ENCODE peak calls at places on chromosome 7, in six cellular contexts. Q, D, B, G, F and O are unnamed samples.

GRCh38 chr7:101315336-101315735 is 6.3 kb downstream of the IFT22 start:
- DNase-seq in B (peak), D (no peak), G (no peak), Q (peak), F (peak), O (peak)

GRCh38 chr7:96122746-96123145 is 199.2 kb downstream of the SLC25A13 start:
- DNase-seq in B (no peak), G (no peak), D (no peak), F (no peak), Q (no peak), O (no peak)

GRCh38 chr7:44258865-44259546 is 58.2 kb downstream of the YKT6 start:
- DNase-seq in F (no peak), Q (no peak), D (no peak), G (no peak), B (no peak), O (no peak)

GRCh38 chr7:73717991-73718405 is 1.5 kb downstream of the STX1A start:
- DNase-seq in D (peak), B (no peak), F (peak), G (no peak), Q (peak), O (peak)

GRCh38 chr7:151470656-151471180 is 30.8 kb upstream of the CRYGN start:
- DNase-seq in B (no peak), D (no peak), Q (no peak), F (no peak), G (no peak), O (no peak)

GRCh38 chr7:51430480-51431086 is 114.0 kb upstream of the COBL start:
- DNase-seq in D (peak), F (peak), Q (peak), G (no peak), B (peak), O (no peak)

GRCh38 chr7:153886506-153887391 is 165.4 kb upstream of the DPP6 start:
- DNase-seq in F (no peak), B (no peak), D (no peak), Q (no peak), G (no peak), O (no peak)

GRCh38 chr7:90988996-90989765 is 275.1 kb upstream of the FZD1 start:
- DNase-seq in D (no peak), B (no peak), Q (no peak), G (no peak), F (no peak), O (no peak)

GRCh38 chr7:153835712-153836265 is 216.4 kb upstream of the DPP6 start:
- DNase-seq in F (no peak), G (no peak), D (no peak), Q (no peak), B (no peak), O (no peak)

GRCh38 chr7:136947347-136947746 is 78.9 kb downstream of the CHRM2 start:
- DNase-seq in Q (peak), D (no peak), B (no peak), F (no peak), G (no peak), O (peak)

GRCh38 chr7:24637021-24637420 is 63.8 kb downstream of the PALS2 start:
- DNase-seq in F (no peak), Q (no peak), G (no peak), D (no peak), B (no peak), O (no peak)

GRCh38 chr7:150325901-150326300 is 2.6 kb upstream of the ACTR3C start:
- DNase-seq in B (no peak), F (no peak), G (no peak), D (no peak), Q (no peak), O (no peak)

GRCh38 chr7:11236680-11237079 is 263.0 kb downstream of the PHF14 start:
- DNase-seq in B (no peak), D (no peak), F (no peak), Q (no peak), G (no peak), O (no peak)

GRCh38 chr7:98303906-98304305 is 22.4 kb downstream of the BRI3 start:
- DNase-seq in B (no peak), G (no peak), F (no peak), Q (no peak), D (no peak), O (no peak)

GRCh38 chr7:78383096-78383495 is 584.5 kb downstream of the PHTF2 start:
- DNase-seq in D (no peak), Q (no peak), F (no peak), G (no peak), B (no peak), O (no peak)

GRCh38 chr7:78379148-78379547 is 580.6 kb downstream of the PHTF2 start:
- DNase-seq in B (no peak), D (no peak), G (no peak), Q (no peak), F (peak), O (peak)

DNA sequence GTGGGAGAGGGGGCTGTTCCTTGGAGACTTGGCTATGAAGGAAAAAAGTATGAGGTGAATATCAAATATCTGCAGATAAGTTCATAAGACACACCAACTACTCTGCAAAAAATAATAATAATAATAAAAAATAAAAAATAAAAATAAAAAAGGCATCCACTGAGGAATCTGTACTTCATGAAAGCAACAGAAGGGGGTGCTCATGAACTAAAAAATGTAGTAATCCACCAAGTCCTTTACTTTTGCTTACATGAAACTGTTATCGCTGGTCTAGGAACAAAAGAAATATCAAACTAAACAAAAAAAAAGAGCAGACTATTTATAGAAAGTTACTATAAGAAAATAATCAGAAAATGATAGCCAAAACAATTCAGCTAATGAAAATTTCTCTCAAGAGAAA is 579.0 kb downstream of the PHTF2 start:
- DNase-seq in D (no peak), G (no peak), B (no peak), Q (no peak), F (no peak), O (no peak)
- TF ChIP-seq CTCF in D (no peak), G (no peak), B (peak), Q (no peak), F (no peak), O (no peak)

GRCh38 chr7:157875230-157876179 is 538.7 kb downstream of the DNAJB6 start:
- DNase-seq in B (peak), D (no peak), G (no peak), F (no peak), Q (peak), O (no peak)
- TF ChIP-seq CTCF in B (peak), D (peak), G (peak), F (no peak), Q (peak), O (no peak)

GRCh38 chr7:134690016-134690415 is 43.4 kb downstream of the BPGM start:
- DNase-seq in F (no peak), G (no peak), Q (peak), B (no peak), D (no peak), O (peak)
- TF ChIP-seq CTCF in F (peak), G (peak), Q (peak), B (peak), D (peak), O (peak)

DNA sequence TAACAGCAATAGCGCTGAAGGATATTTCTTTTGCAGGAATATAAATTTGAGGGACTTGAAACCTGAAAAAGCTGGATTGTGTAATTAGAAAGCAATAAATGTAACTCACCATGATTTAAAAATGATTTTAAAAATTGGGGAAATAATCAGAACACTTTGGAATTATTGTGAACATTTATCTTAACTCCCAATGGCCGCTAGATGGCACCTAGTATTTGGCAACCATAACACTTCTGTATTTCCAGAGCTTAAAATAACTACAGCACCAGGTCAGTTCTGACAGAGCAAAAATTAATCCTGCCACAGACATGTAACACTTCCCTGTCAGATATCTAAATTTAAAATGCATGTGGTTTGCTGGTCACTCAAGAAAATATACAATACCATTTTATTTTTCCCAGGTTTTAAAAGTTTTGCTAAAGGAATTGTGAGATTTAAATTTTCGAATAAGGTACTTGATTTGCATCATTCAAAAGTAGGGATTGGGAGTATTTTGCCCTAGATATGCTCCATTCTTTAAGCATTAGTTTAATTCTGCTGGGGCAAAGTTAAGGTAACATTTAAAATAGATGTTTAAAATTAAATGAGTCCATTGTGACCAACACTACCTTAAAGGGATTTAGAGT is 144.5 kb downstream of the PPP1R3A start:
- DNase-seq in D (peak), B (no peak), G (no peak), Q (peak), F (peak), O (no peak)
- TF ChIP-seq CTCF in D (peak), B (peak), G (peak), Q (peak), F (peak), O (peak)

DNA sequence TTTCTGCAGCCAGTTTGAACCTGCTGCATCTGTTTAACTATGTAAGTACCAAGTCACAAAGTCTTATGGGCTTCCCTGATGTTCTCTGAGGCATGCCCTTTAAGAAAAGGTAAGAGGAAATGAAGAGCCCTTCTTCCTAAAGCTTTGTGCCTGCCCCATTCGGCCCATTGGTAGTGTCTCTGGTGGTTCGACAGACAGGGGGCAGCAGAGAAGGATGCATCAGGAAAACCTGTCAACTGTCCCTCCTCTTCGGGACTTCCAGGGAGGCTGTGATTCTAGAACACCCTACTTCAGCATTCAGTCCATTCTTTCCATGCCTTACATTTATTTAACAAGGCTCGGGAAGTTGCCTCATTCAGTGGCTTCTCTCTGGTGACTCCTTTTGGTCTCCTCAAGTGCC is 1.9 kb upstream of the SFRP4 start:
- DNase-seq in B (no peak), G (no peak), D (no peak), F (no peak), Q (no peak), O (no peak)
- TF ChIP-seq CTCF in B (no peak), G (no peak), D (peak), F (no peak), Q (peak), O (no peak)